ENCODE peak calls at places on chromosomes 12 and 14, in seven cellular contexts. N is H9, I is IMR-90, M is mesenchymal stem cell, W is mesendoderm, F is H1, X is trophoblast cell. O is an unnamed sample.

GRCh38 chr12:119692410-119692809 is 24.5 kb downstream of the PRKAB1 start:
- DNase-seq in N (no peak), I (peak; percentile 16), M (no peak), W (no peak), F (no peak), X (no peak), O (no peak)

GRCh38 chr14:76518366-76518765 is 142.4 kb downstream of the ESRRB start:
- DNase-seq in N (no peak), I (no peak), M (no peak), W (no peak), F (no peak), X (no peak), O (no peak)

GRCh38 chr14:89826581-89826980 is 127.9 kb downstream of the EFCAB11 start:
- DNase-seq in N (no peak), I (peak; percentile 22), M (peak; percentile 49), W (peak; percentile 64), F (no peak), X (no peak), O (no peak)

GRCh38 chr12:75848533-75848932 is 183.0 kb downstream of the PHLDA1 start:
- DNase-seq in N (no peak), I (peak; percentile 28), M (peak; percentile 62), W (no peak), F (no peak), X (no peak), O (no peak)

GRCh38 chr12:8698132-8698829 is 490 bp downstream of the RIMKLB start:
- DNase-seq in N (peak; percentile 78), I (peak; percentile 16), M (peak; percentile 81), W (peak; percentile 81), F (no peak), X (peak; percentile 27), O (peak; percentile 71)

GRCh38 chr14:75440733-75441474 is 13.1 kb downstream of the JDP2 start:
- DNase-seq in N (peak; percentile 24), I (peak; percentile 94), M (peak; percentile 39), W (no peak), F (no peak), X (no peak), O (no peak)

GRCh38 chr12:28974166-28974565 is 174.9 kb upstream of the FAR2 start:
- DNase-seq in N (no peak), I (peak; percentile 73), M (peak; percentile 36), W (no peak), F (no peak), X (no peak), O (no peak)

GRCh38 chr12:74539765-74540526 is 2.3 kb downstream of the ATXN7L3B start:
- DNase-seq in N (no peak), I (no peak), M (peak; percentile 22), W (peak; percentile 57), F (no peak), X (no peak), O (no peak)

GRCh38 chr12:102342281-102343006 is 137.9 kb downstream of the IGF1 start:
- DNase-seq in N (no peak), I (no peak), M (no peak), W (no peak), F (no peak), X (no peak), O (no peak)

GRCh38 chr12:110533607-110534006 is 31.5 kb downstream of the RAD9B start:
- DNase-seq in N (no peak), I (peak; percentile 92), M (peak; percentile 93), W (peak; percentile 39), F (no peak), X (peak; percentile 84), O (no peak)

GRCh38 chr12:108801736-108802665 is 55.4 kb downstream of the SSH1 start:
- DNase-seq in N (peak; percentile 96), I (peak; percentile 83), M (peak; percentile 92), W (peak; percentile 100), F (peak; percentile 72), X (no peak), O (peak; percentile 91)

GRCh38 chr12:124583854-124584253 is 16.4 kb upstream of the NCOR2 start:
- DNase-seq in N (no peak), I (no peak), M (no peak), W (peak; percentile 44), F (no peak), X (no peak), O (no peak)

GRCh38 chr12:113040722-113041168 is 15.8 kb upstream of the DTX1 start:
- DNase-seq in N (no peak), I (peak; percentile 43), M (peak; percentile 74), W (peak; percentile 59), F (no peak), X (peak; percentile 14), O (no peak)

GRCh38 chr12:109910969-109911348 is 10.9 kb downstream of the TCHP start:
- DNase-seq in N (peak; percentile 96), I (peak; percentile 20), M (peak; percentile 28), W (peak; percentile 90), F (peak; percentile 60), X (no peak), O (no peak)

GRCh38 chr12:121765573-121765972 is 27.9 kb downstream of the RHOF start:
- DNase-seq in N (peak; percentile 67), I (peak; percentile 97), M (peak; percentile 88), W (peak; percentile 85), F (no peak), X (no peak), O (no peak)

GRCh38 chr14:103314496-103315277 is 19.4 kb upstream of the EIF5 start:
- DNase-seq in N (no peak), I (no peak), M (no peak), W (peak; percentile 16), F (no peak), X (no peak), O (no peak)

GRCh38 chr12:113988976-113989375 is 22.9 kb upstream of the RBM19 start:
- DNase-seq in N (no peak), I (no peak), M (no peak), W (no peak), F (no peak), X (no peak), O (no peak)

GRCh38 chr12:121175383-121176119 is 34.4 kb upstream of the P2RX4 start:
- DNase-seq in N (no peak), I (no peak), M (peak; percentile 47), W (no peak), F (no peak), X (peak; percentile 25), O (no peak)

GRCh38 chr12:1749019-1749418 is 58.1 kb downstream of the ADIPOR2 start:
- DNase-seq in N (no peak), I (no peak), M (no peak), W (no peak), F (no peak), X (no peak), O (no peak)

GRCh38 chr14:60327447-60328331 is 78.7 kb downstream of the PPM1A start:
- DNase-seq in N (peak; percentile 51), I (peak; percentile 20), M (no peak), W (peak; percentile 35), F (no peak), X (no peak), O (no peak)

GRCh38 chr14:33229269-33229924 is 290.7 kb downstream of the NPAS3 start:
- DNase-seq in N (no peak), I (no peak), M (peak; percentile 44), W (no peak), F (no peak), X (no peak), O (no peak)

GRCh38 chr14:73344304-73344703 is 107.0 kb downstream of the PAPLN start:
- DNase-seq in N (no peak), I (peak; percentile 26), M (no peak), W (no peak), F (no peak), X (no peak), O (no peak)
- H3K18ac ChIP-seq in N (no peak overlapping the region), I (no peak overlapping the region), M (no peak overlapping the region), W (no peak overlapping the region), F (no peak overlapping the region), X (no peak overlapping the region), O (no peak overlapping the region)

GRCh38 chr12:99948380-99948779 is 36.4 kb downstream of the ANKS1B start:
- DNase-seq in N (no peak), I (no peak), M (no peak), W (no peak), F (no peak), X (no peak), O (no peak)
- H2AK5ac ChIP-seq in N (no peak overlapping the region), I (no peak overlapping the region), M (no peak overlapping the region), W (no peak overlapping the region), F (no peak overlapping the region), X (no peak overlapping the region), O (no peak overlapping the region)

GRCh38 chr12:95881331-95881955 is 22.7 kb downstream of the SNRPF start:
- DNase-seq in N (no peak), I (peak; percentile 67), M (no peak), W (no peak), F (no peak), X (no peak), O (no peak)

GRCh38 chr12:95882080-95882479 is 23.3 kb downstream of the SNRPF start:
- DNase-seq in N (no peak), I (peak; percentile 34), M (peak; percentile 53), W (no peak), F (no peak), X (no peak), O (no peak)

GRCh38 chr12:95884998-95885397 is 26.2 kb downstream of the SNRPF start:
- DNase-seq in N (no peak), I (no peak), M (no peak), W (peak; percentile 14), F (no peak), X (peak; percentile 75), O (no peak)

GRCh38 chr12:95880895-95881294 is 22.1 kb downstream of the SNRPF start:
- DNase-seq in N (no peak), I (no peak), M (no peak), W (no peak), F (no peak), X (no peak), O (no peak)

DNA sequence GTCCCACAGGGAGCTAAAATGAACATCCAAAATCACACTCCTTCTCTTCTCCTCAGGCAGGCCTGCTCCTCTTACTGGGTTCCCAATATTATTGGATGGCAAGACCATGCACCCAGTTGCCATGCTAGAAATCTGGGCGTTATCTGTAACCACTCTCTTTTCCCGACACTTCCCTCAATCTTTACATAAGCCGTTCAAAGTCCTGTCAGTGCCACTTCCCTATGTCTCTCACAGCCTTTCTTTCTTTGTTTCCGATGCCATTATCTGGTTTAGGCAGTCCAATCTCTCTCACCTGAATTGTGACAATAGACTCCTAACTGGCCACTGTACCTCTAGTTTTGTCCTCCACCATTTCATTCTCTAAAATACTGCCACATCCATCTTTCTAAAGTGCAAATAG is 24.1 kb downstream of the SNRPF start:
- DNase-seq in N (no peak), I (no peak), M (no peak), W (no peak), F (no peak), X (no peak), O (no peak)
- H3K18ac ChIP-seq in N (no peak overlapping the region), I (no peak overlapping the region), M (no peak overlapping the region), W (no peak overlapping the region), F (no peak overlapping the region), X (no peak overlapping the region), O (no peak overlapping the region)

GRCh38 chr12:94304566-94305061 is 155.1 kb downstream of the CEP83 start:
- DNase-seq in N (peak; percentile 84), I (peak; percentile 66), M (peak; percentile 57), W (peak; percentile 97), F (peak; percentile 79), X (peak; percentile 93), O (no peak)

GRCh38 chr12:94312388-94312787 is 147.3 kb downstream of the CEP83 start:
- DNase-seq in N (no peak), I (no peak), M (no peak), W (no peak), F (no peak), X (no peak), O (no peak)

GRCh38 chr12:94305293-94305957 is 154.2 kb downstream of the CEP83 start:
- DNase-seq in N (peak; percentile 29), I (peak; percentile 82), M (peak; percentile 87), W (peak; percentile 50), F (no peak), X (no peak), O (no peak)

GRCh38 chr12:94309348-94309747 is 150.3 kb downstream of the CEP83 start:
- DNase-seq in N (no peak), I (no peak), M (no peak), W (no peak), F (no peak), X (no peak), O (no peak)

GRCh38 chr12:94308612-94309011 is 151.1 kb downstream of the CEP83 start:
- DNase-seq in N (no peak), I (no peak), M (no peak), W (no peak), F (no peak), X (no peak), O (no peak)
- H2AK5ac ChIP-seq in N (no peak overlapping the region), I (no peak overlapping the region), M (no peak overlapping the region), W (no peak overlapping the region), F (no peak overlapping the region), X (no peak overlapping the region), O (no peak overlapping the region)